ENCODE peak calls at places on chromosomes 3 and 15, in ten cellular contexts. One of them, this sample, is unnamed.

GRCh38 chr3:86029590-86029989 is 961.4 kb downstream of the VGLL3 start:
- DNase-seq in RWPE1: peak
- DNase-seq in AG09319: no peak
- DNase-seq in AG04449: no peak
- DNase-seq in activated B cell treated with CpG ODN at 0.5 μM for 24 hours: no peak
- DNase-seq in nephron progenitor cell: no peak
- DNase-seq in IMR-90: no peak
- DNase-seq in fibroblast of pulmonary artery: no peak
- DNase-seq in cardiac fibroblast: peak
- DNase-seq in glutamatergic neuron: no peak
- DNase-seq in this sample: no peak

GRCh38 chr15:76190070-76190564 is 121.2 kb downstream of the ETFA start:
- DNase-seq in activated B cell treated with CpG ODN at 0.5 μM for 24 hours: no peak
- DNase-seq in IMR-90: no peak
- DNase-seq in fibroblast of pulmonary artery: no peak
- DNase-seq in RWPE1: no peak
- DNase-seq in AG09319: no peak
- DNase-seq in cardiac fibroblast: no peak
- DNase-seq in nephron progenitor cell: no peak
- DNase-seq in glutamatergic neuron: no peak
- DNase-seq in AG04449: no peak
- DNase-seq in this sample: no peak

GRCh38 chr15:90362936-90363212 is 10.8 kb downstream of the ZNF774 start:
- DNase-seq in glutamatergic neuron: no peak
- DNase-seq in activated B cell treated with CpG ODN at 0.5 μM for 24 hours: no peak
- DNase-seq in fibroblast of pulmonary artery: peak
- DNase-seq in IMR-90: peak
- DNase-seq in AG04449: peak
- DNase-seq in nephron progenitor cell: no peak
- DNase-seq in AG09319: peak
- DNase-seq in cardiac fibroblast: peak
- DNase-seq in RWPE1: peak
- DNase-seq in this sample: no peak

GRCh38 chr15:33089878-33090757 is 104.4 kb downstream of the FMN1 start:
- DNase-seq in glutamatergic neuron: no peak
- DNase-seq in IMR-90: peak
- DNase-seq in AG04449: no peak
- DNase-seq in RWPE1: peak
- DNase-seq in AG09319: peak
- DNase-seq in cardiac fibroblast: peak
- DNase-seq in fibroblast of pulmonary artery: peak
- DNase-seq in activated B cell treated with CpG ODN at 0.5 μM for 24 hours: no peak
- DNase-seq in nephron progenitor cell: no peak
- DNase-seq in this sample: no peak

GRCh38 chr3:183554377-183554776 is 1.1 kb downstream of the KLHL6 start:
- DNase-seq in fibroblast of pulmonary artery: no peak
- DNase-seq in cardiac fibroblast: no peak
- DNase-seq in RWPE1: no peak
- DNase-seq in AG09319: no peak
- DNase-seq in glutamatergic neuron: no peak
- DNase-seq in IMR-90: no peak
- DNase-seq in nephron progenitor cell: no peak
- DNase-seq in AG04449: no peak
- DNase-seq in activated B cell treated with CpG ODN at 0.5 μM for 24 hours: no peak
- DNase-seq in this sample: peak

GRCh38 chr3:45958333-45958791 is 15.1 kb downstream of the CXCR6 start:
- DNase-seq in RWPE1: no peak
- DNase-seq in cardiac fibroblast: peak
- DNase-seq in nephron progenitor cell: no peak
- DNase-seq in AG09319: no peak
- DNase-seq in activated B cell treated with CpG ODN at 0.5 μM for 24 hours: no peak
- DNase-seq in IMR-90: peak
- DNase-seq in glutamatergic neuron: no peak
- DNase-seq in fibroblast of pulmonary artery: no peak
- DNase-seq in AG04449: no peak
- DNase-seq in this sample: no peak

GRCh38 chr15:29139072-29139471 is 130.6 kb downstream of the NSMCE3 start:
- DNase-seq in IMR-90: no peak
- DNase-seq in RWPE1: no peak
- DNase-seq in activated B cell treated with CpG ODN at 0.5 μM for 24 hours: no peak
- DNase-seq in AG04449: no peak
- DNase-seq in fibroblast of pulmonary artery: no peak
- DNase-seq in glutamatergic neuron: peak
- DNase-seq in nephron progenitor cell: no peak
- DNase-seq in cardiac fibroblast: no peak
- DNase-seq in AG09319: no peak
- DNase-seq in this sample: no peak

GRCh38 chr3:61725851-61726333 is 164.5 kb downstream of the PTPRG start:
- DNase-seq in AG09319: no peak
- DNase-seq in glutamatergic neuron: no peak
- DNase-seq in AG04449: peak
- DNase-seq in RWPE1: no peak
- DNase-seq in fibroblast of pulmonary artery: peak
- DNase-seq in IMR-90: peak
- DNase-seq in nephron progenitor cell: no peak
- DNase-seq in cardiac fibroblast: peak
- DNase-seq in activated B cell treated with CpG ODN at 0.5 μM for 24 hours: no peak
- DNase-seq in this sample: no peak

GRCh38 chr3:78867409-78868372 is 900.1 kb downstream of the ROBO1 start:
- DNase-seq in RWPE1: no peak
- DNase-seq in nephron progenitor cell: no peak
- DNase-seq in fibroblast of pulmonary artery: peak
- DNase-seq in AG04449: no peak
- DNase-seq in glutamatergic neuron: no peak
- DNase-seq in AG09319: no peak
- DNase-seq in cardiac fibroblast: peak
- DNase-seq in activated B cell treated with CpG ODN at 0.5 μM for 24 hours: no peak
- DNase-seq in IMR-90: peak
- DNase-seq in this sample: no peak

GRCh38 chr3:194514626-194515025 is 27.8 kb upstream of the ATP13A3 start:
- DNase-seq in cardiac fibroblast: no peak
- DNase-seq in AG09319: no peak
- DNase-seq in AG04449: no peak
- DNase-seq in glutamatergic neuron: no peak
- DNase-seq in IMR-90: no peak
- DNase-seq in activated B cell treated with CpG ODN at 0.5 μM for 24 hours: no peak
- DNase-seq in RWPE1: no peak
- DNase-seq in nephron progenitor cell: no peak
- DNase-seq in fibroblast of pulmonary artery: no peak
- DNase-seq in this sample: no peak

GRCh38 chr3:171315101-171315500 is 145.1 kb downstream of the TNIK start:
- DNase-seq in RWPE1: no peak
- DNase-seq in nephron progenitor cell: no peak
- DNase-seq in cardiac fibroblast: no peak
- DNase-seq in AG09319: no peak
- DNase-seq in fibroblast of pulmonary artery: no peak
- DNase-seq in glutamatergic neuron: no peak
- DNase-seq in IMR-90: no peak
- DNase-seq in AG04449: no peak
- DNase-seq in activated B cell treated with CpG ODN at 0.5 μM for 24 hours: no peak
- DNase-seq in this sample: no peak

GRCh38 chr3:66039590-66039887 is 821 bp upstream of the MAGI1 start:
- DNase-seq in nephron progenitor cell: peak
- DNase-seq in cardiac fibroblast: peak
- DNase-seq in IMR-90: no peak
- DNase-seq in glutamatergic neuron: no peak
- DNase-seq in AG09319: no peak
- DNase-seq in RWPE1: no peak
- DNase-seq in fibroblast of pulmonary artery: peak
- DNase-seq in AG04449: no peak
- DNase-seq in activated B cell treated with CpG ODN at 0.5 μM for 24 hours: no peak
- DNase-seq in this sample: peak
- TF ChIP-seq CTCF in nephron progenitor cell: no peak
- TF ChIP-seq CTCF in cardiac fibroblast: peak
- TF ChIP-seq CTCF in IMR-90: no peak
- TF ChIP-seq CTCF in glutamatergic neuron: no peak
- TF ChIP-seq CTCF in AG09319: no peak
- TF ChIP-seq CTCF in RWPE1: no peak
- TF ChIP-seq CTCF in fibroblast of pulmonary artery: no peak
- TF ChIP-seq CTCF in AG04449: no peak
- TF ChIP-seq CTCF in activated B cell treated with CpG ODN at 0.5 μM for 24 hours: no peak
- TF ChIP-seq CTCF in this sample: no peak

GRCh38 chr15:100335335-100335999 is 6.3 kb downstream of the ADAMTS17 start:
- DNase-seq in activated B cell treated with CpG ODN at 0.5 μM for 24 hours: no peak
- DNase-seq in RWPE1: no peak
- DNase-seq in cardiac fibroblast: no peak
- DNase-seq in IMR-90: no peak
- DNase-seq in glutamatergic neuron: no peak
- DNase-seq in AG09319: no peak
- DNase-seq in nephron progenitor cell: no peak
- DNase-seq in fibroblast of pulmonary artery: no peak
- DNase-seq in AG04449: no peak
- DNase-seq in this sample: no peak

GRCh38 chr15:100336061-100336460 is 5.7 kb downstream of the ADAMTS17 start:
- DNase-seq in AG09319: no peak
- DNase-seq in cardiac fibroblast: no peak
- DNase-seq in nephron progenitor cell: no peak
- DNase-seq in IMR-90: no peak
- DNase-seq in activated B cell treated with CpG ODN at 0.5 μM for 24 hours: no peak
- DNase-seq in AG04449: no peak
- DNase-seq in fibroblast of pulmonary artery: no peak
- DNase-seq in RWPE1: no peak
- DNase-seq in glutamatergic neuron: no peak
- DNase-seq in this sample: no peak

GRCh38 chr15:100334456-100334855 is 7.3 kb downstream of the ADAMTS17 start:
- DNase-seq in glutamatergic neuron: no peak
- DNase-seq in fibroblast of pulmonary artery: no peak
- DNase-seq in nephron progenitor cell: no peak
- DNase-seq in AG04449: no peak
- DNase-seq in IMR-90: no peak
- DNase-seq in cardiac fibroblast: no peak
- DNase-seq in AG09319: no peak
- DNase-seq in activated B cell treated with CpG ODN at 0.5 μM for 24 hours: no peak
- DNase-seq in RWPE1: no peak
- DNase-seq in this sample: no peak

GRCh38 chr15:100334015-100334414 is 7.8 kb downstream of the ADAMTS17 start:
- DNase-seq in glutamatergic neuron: no peak
- DNase-seq in IMR-90: no peak
- DNase-seq in fibroblast of pulmonary artery: no peak
- DNase-seq in activated B cell treated with CpG ODN at 0.5 μM for 24 hours: no peak
- DNase-seq in RWPE1: no peak
- DNase-seq in AG04449: no peak
- DNase-seq in AG09319: no peak
- DNase-seq in cardiac fibroblast: no peak
- DNase-seq in nephron progenitor cell: no peak
- DNase-seq in this sample: no peak

DNA sequence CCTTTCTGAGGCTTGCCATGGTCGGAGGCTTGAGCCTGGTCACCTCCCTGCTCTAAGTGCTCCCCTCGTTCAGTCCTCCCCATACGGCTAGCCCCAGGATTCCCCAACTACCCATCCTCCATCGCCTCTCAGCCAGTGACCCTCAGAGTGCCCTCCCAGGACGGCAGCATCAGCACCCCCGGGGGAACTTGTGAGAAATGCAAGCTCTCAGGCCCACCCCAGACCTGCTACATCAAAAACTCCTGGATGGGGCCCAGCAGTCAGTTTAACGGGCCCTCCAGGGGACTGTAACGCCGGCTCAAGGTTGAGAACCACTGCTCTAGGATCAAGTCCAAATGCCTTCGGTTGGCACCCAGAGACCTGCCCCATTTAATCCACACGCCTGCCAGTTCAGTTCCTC is 6.9 kb downstream of the ADAMTS17 start:
- DNase-seq in nephron progenitor cell: no peak
- DNase-seq in IMR-90: no peak
- DNase-seq in fibroblast of pulmonary artery: no peak
- DNase-seq in RWPE1: no peak
- DNase-seq in AG09319: no peak
- DNase-seq in activated B cell treated with CpG ODN at 0.5 μM for 24 hours: no peak
- DNase-seq in AG04449: no peak
- DNase-seq in cardiac fibroblast: no peak
- DNase-seq in glutamatergic neuron: no peak
- DNase-seq in this sample: no peak
- TF ChIP-seq CTCF in nephron progenitor cell: no peak
- TF ChIP-seq CTCF in IMR-90: no peak
- TF ChIP-seq CTCF in fibroblast of pulmonary artery: no peak
- TF ChIP-seq CTCF in RWPE1: no peak
- TF ChIP-seq CTCF in AG09319: no peak
- TF ChIP-seq CTCF in activated B cell treated with CpG ODN at 0.5 μM for 24 hours: no peak
- TF ChIP-seq CTCF in AG04449: no peak
- TF ChIP-seq CTCF in cardiac fibroblast: no peak
- TF ChIP-seq CTCF in glutamatergic neuron: no peak
- TF ChIP-seq CTCF in this sample: no peak

GRCh38 chr15:39434751-39435238 is 146.1 kb upstream of the THBS1 start:
- DNase-seq in fibroblast of pulmonary artery: no peak
- DNase-seq in cardiac fibroblast: no peak
- DNase-seq in nephron progenitor cell: peak
- DNase-seq in IMR-90: no peak
- DNase-seq in glutamatergic neuron: no peak
- DNase-seq in AG04449: no peak
- DNase-seq in AG09319: no peak
- DNase-seq in RWPE1: no peak
- DNase-seq in activated B cell treated with CpG ODN at 0.5 μM for 24 hours: no peak
- DNase-seq in this sample: no peak

GRCh38 chr15:39438260-39438659 is 142.6 kb upstream of the THBS1 start:
- DNase-seq in activated B cell treated with CpG ODN at 0.5 μM for 24 hours: no peak
- DNase-seq in nephron progenitor cell: no peak
- DNase-seq in glutamatergic neuron: no peak
- DNase-seq in AG09319: no peak
- DNase-seq in AG04449: no peak
- DNase-seq in RWPE1: no peak
- DNase-seq in fibroblast of pulmonary artery: no peak
- DNase-seq in cardiac fibroblast: no peak
- DNase-seq in IMR-90: no peak
- DNase-seq in this sample: no peak

GRCh38 chr15:39442898-39443297 is 138.0 kb upstream of the THBS1 start:
- DNase-seq in glutamatergic neuron: no peak
- DNase-seq in cardiac fibroblast: no peak
- DNase-seq in IMR-90: no peak
- DNase-seq in RWPE1: no peak
- DNase-seq in nephron progenitor cell: no peak
- DNase-seq in AG04449: no peak
- DNase-seq in activated B cell treated with CpG ODN at 0.5 μM for 24 hours: no peak
- DNase-seq in AG09319: no peak
- DNase-seq in fibroblast of pulmonary artery: no peak
- DNase-seq in this sample: no peak

GRCh38 chr15:39435244-39435643 is 145.6 kb upstream of the THBS1 start:
- DNase-seq in RWPE1: no peak
- DNase-seq in AG09319: no peak
- DNase-seq in activated B cell treated with CpG ODN at 0.5 μM for 24 hours: no peak
- DNase-seq in fibroblast of pulmonary artery: no peak
- DNase-seq in AG04449: no peak
- DNase-seq in IMR-90: no peak
- DNase-seq in nephron progenitor cell: no peak
- DNase-seq in cardiac fibroblast: no peak
- DNase-seq in glutamatergic neuron: no peak
- DNase-seq in this sample: no peak

GRCh38 chr15:39438795-39439577 is 141.9 kb upstream of the THBS1 start:
- DNase-seq in glutamatergic neuron: no peak
- DNase-seq in activated B cell treated with CpG ODN at 0.5 μM for 24 hours: no peak
- DNase-seq in IMR-90: peak
- DNase-seq in fibroblast of pulmonary artery: peak
- DNase-seq in AG04449: no peak
- DNase-seq in cardiac fibroblast: no peak
- DNase-seq in RWPE1: peak
- DNase-seq in nephron progenitor cell: no peak
- DNase-seq in AG09319: no peak
- DNase-seq in this sample: no peak
- TF ChIP-seq CTCF in glutamatergic neuron: no peak
- TF ChIP-seq CTCF in activated B cell treated with CpG ODN at 0.5 μM for 24 hours: no peak
- TF ChIP-seq CTCF in IMR-90: peak
- TF ChIP-seq CTCF in fibroblast of pulmonary artery: peak
- TF ChIP-seq CTCF in AG04449: no peak
- TF ChIP-seq CTCF in cardiac fibroblast: no peak
- TF ChIP-seq CTCF in RWPE1: no peak
- TF ChIP-seq CTCF in nephron progenitor cell: no peak
- TF ChIP-seq CTCF in AG09319: no peak
- TF ChIP-seq CTCF in this sample: no peak

GRCh38 chr3:187025254-187025655 is 94.9 kb downstream of the ST6GAL1 start:
- DNase-seq in AG09319: no peak
- DNase-seq in fibroblast of pulmonary artery: no peak
- DNase-seq in RWPE1: no peak
- DNase-seq in nephron progenitor cell: no peak
- DNase-seq in activated B cell treated with CpG ODN at 0.5 μM for 24 hours: no peak
- DNase-seq in AG04449: no peak
- DNase-seq in cardiac fibroblast: no peak
- DNase-seq in glutamatergic neuron: no peak
- DNase-seq in IMR-90: no peak
- DNase-seq in this sample: peak
- TF ChIP-seq CTCF in AG09319: no peak
- TF ChIP-seq CTCF in fibroblast of pulmonary artery: no peak
- TF ChIP-seq CTCF in RWPE1: no peak
- TF ChIP-seq CTCF in nephron progenitor cell: no peak
- TF ChIP-seq CTCF in activated B cell treated with CpG ODN at 0.5 μM for 24 hours: no peak
- TF ChIP-seq CTCF in AG04449: no peak
- TF ChIP-seq CTCF in cardiac fibroblast: no peak
- TF ChIP-seq CTCF in glutamatergic neuron: no peak
- TF ChIP-seq CTCF in IMR-90: no peak
- TF ChIP-seq CTCF in this sample: no peak

This sample was measured in GM10248.